ENCODE peak calls at places on chromosomes 1 and 21, in seven cellular contexts. B is MM.1S, V is astrocyte, E is K562, Y is mammary epithelial cell, M is PC-9, A is neural progenitor cell. O is an unnamed sample.

GRCh38 chr1:154975409-154976205 is 1.1 kb downstream of the CKS1B start:
- DNase-seq in B (peak; percentile 92), V (peak; percentile 34), E (no peak), Y (peak; percentile 48), M (peak; percentile 43), A (peak; percentile 64), O (no peak)

GRCh38 chr1:244887281-244887680 is 22.9 kb upstream of the HNRNPU start:
- DNase-seq in B (no peak), V (no peak), E (no peak), Y (no peak), M (peak; percentile 49), A (no peak), O (no peak)

GRCh38 chr1:92527670-92528069 is 40.9 kb upstream of the GFI1 start:
- DNase-seq in B (no peak), V (no peak), E (no peak), Y (no peak), M (no peak), A (no peak), O (no peak)

GRCh38 chr1:232385221-232385620 is 244.7 kb downstream of the SIPA1L2 start:
- DNase-seq in B (no peak), V (peak; percentile 79), E (no peak), Y (peak; percentile 62), M (no peak), A (no peak), O (no peak)

GRCh38 chr21:44857127-44857892 is 16.2 kb downstream of the PTTG1IP start:
- DNase-seq in B (no peak), V (no peak), E (no peak), Y (no peak), M (no peak), A (no peak), O (no peak)

GRCh38 chr1:19330449-19331135 is 18.5 kb downstream of the SLC66A1 start:
- DNase-seq in B (no peak), V (no peak), E (no peak), Y (no peak), M (no peak), A (no peak), O (no peak)

GRCh38 chr1:64549464-64550239 is 79.7 kb downstream of the CACHD1 start:
- DNase-seq in B (no peak), V (peak; percentile 56), E (no peak), Y (no peak), M (no peak), A (no peak), O (no peak)

GRCh38 chr1:247277211-247277610 is 21.3 kb downstream of the VN1R5 start:
- DNase-seq in B (no peak), V (no peak), E (no peak), Y (no peak), M (no peak), A (no peak), O (no peak)

GRCh38 chr21:46157396-46157986 is 2.1 kb upstream of the FTCD start:
- DNase-seq in B (no peak), V (no peak), E (no peak), Y (no peak), M (no peak), A (no peak), O (no peak)

GRCh38 chr21:31750843-31751242 is 18.9 kb upstream of the SCAF4 start:
- DNase-seq in B (no peak), V (peak; percentile 17), E (no peak), Y (peak; percentile 57), M (no peak), A (no peak), O (no peak)

GRCh38 chr1:171550055-171550454 is 64.7 kb downstream of the PRRC2C start:
- DNase-seq in B (no peak), V (no peak), E (no peak), Y (peak; percentile 69), M (no peak), A (no peak), O (no peak)

GRCh38 chr1:173603056-173603591 is at the start of gene SLC9C2:
- DNase-seq in B (peak; percentile 57), V (no peak), E (no peak), Y (no peak), M (no peak), A (no peak), O (no peak)

GRCh38 chr1:206540044-206540758 is 32.9 kb downstream of the RASSF5 start:
- DNase-seq in B (no peak), V (no peak), E (no peak), Y (no peak), M (no peak), A (no peak), O (no peak)

GRCh38 chr1:89528382-89528780 is 3.8 kb downstream of the LRRC8B start:
- DNase-seq in B (no peak), V (no peak), E (no peak), Y (no peak), M (no peak), A (no peak), O (no peak)

GRCh38 chr1:192966073-192966472 is 93.1 kb downstream of the UCHL5 start:
- DNase-seq in B (no peak), V (no peak), E (no peak), Y (no peak), M (no peak), A (no peak), O (no peak)

GRCh38 chr1:37478451-37478871 is 4.1 kb downstream of the ZC3H12A start:
- DNase-seq in B (no peak), V (peak; percentile 76), E (no peak), Y (peak; percentile 78), M (no peak), A (no peak), O (no peak)

GRCh38 chr1:37479255-37480124 is 5.1 kb downstream of the ZC3H12A start:
- DNase-seq in B (peak; percentile 71), V (peak; percentile 78), E (peak; percentile 92), Y (peak; percentile 99), M (peak; percentile 98), A (no peak), O (no peak)

GRCh38 chr1:37480125-37480466 is 5.7 kb downstream of the ZC3H12A start:
- DNase-seq in B (no peak), V (no peak), E (no peak), Y (no peak), M (no peak), A (no peak), O (no peak)

GRCh38 chr1:37477946-37478345 is 3.6 kb downstream of the ZC3H12A start:
- DNase-seq in B (no peak), V (no peak), E (no peak), Y (peak; percentile 61), M (no peak), A (no peak), O (no peak)

DNA sequence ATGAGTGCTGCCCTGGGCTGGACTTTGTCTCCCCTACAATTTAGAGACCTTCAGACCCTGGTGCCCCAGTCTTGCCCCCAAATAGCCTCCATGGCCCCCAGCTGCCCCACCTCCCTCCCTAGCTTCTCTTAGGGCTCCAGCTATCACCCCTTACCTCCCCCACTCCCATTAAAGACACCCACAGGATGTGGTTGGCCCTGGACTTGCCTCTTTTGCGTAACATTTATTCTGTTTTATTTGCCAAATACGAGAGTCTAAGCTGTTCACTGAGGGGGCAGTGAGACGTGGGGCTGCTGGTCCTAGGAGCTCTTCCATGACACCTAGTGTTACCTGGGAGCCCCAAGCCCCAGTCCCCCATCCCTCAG is 4.5 kb downstream of the ZC3H12A start:
- DNase-seq in B (no peak), V (peak; percentile 45), E (no peak), Y (peak; percentile 82), M (no peak), A (no peak), O (no peak)
- H3K4me3 ChIP-seq in B (peak overlapping the region; percentile 99), V (peak overlapping the region; percentile 56), E (peak overlapping the region; percentile 35), Y (peak overlapping the region; percentile 87), M (peak overlapping the region; percentile 94), A (no peak overlapping the region), O (no peak overlapping the region)

DNA sequence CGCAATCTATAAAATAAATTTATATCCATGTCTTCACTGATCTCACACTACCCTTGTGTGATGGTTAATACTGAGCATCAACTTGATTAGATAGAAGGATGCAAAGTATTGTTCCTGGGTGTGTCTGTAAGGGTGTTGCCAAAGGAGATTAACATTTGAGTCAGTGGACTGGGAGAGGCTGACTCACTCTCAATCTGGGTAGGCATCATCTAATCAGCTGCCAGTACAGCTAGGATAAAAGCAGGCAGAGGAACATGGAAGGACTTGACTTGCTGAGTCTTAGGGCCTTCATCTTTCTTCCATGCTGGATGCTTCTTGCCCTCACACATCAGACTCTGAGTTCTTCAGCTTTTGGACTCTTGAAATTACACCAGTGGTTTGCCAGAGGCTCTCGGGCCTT is 615.4 kb downstream of the AGBL4 start:
- DNase-seq in B (no peak), V (no peak), E (no peak), Y (peak; percentile 14), M (no peak), A (no peak), O (no peak)
- H3K9me3 ChIP-seq in B (no peaks in the 10 kb centered on the region), V (no peaks in the 10 kb centered on the region), E (no peaks in the 10 kb centered on the region), Y (no peaks in the 10 kb centered on the region), M (no peaks in the 10 kb centered on the region), A (peaks cover 42% of the 10 kb centered on the region), O (no peaks in the 10 kb centered on the region)

GRCh38 chr1:90837420-90837819 is 120.3 kb upstream of the BARHL2 start:
- DNase-seq in B (no peak), V (no peak), E (no peak), Y (no peak), M (no peak), A (no peak), O (no peak)

GRCh38 chr1:90834354-90835171 is 117.5 kb upstream of the BARHL2 start:
- DNase-seq in B (no peak), V (no peak), E (no peak), Y (no peak), M (no peak), A (peak; percentile 48), O (peak; percentile 28)

GRCh38 chr1:90835172-90835660 is 118.1 kb upstream of the BARHL2 start:
- DNase-seq in B (no peak), V (no peak), E (no peak), Y (no peak), M (no peak), A (peak; percentile 65), O (no peak)

GRCh38 chr1:90836345-90836679 is 119.2 kb upstream of the BARHL2 start:
- DNase-seq in B (no peak), V (no peak), E (no peak), Y (no peak), M (no peak), A (no peak), O (no peak)

DNA sequence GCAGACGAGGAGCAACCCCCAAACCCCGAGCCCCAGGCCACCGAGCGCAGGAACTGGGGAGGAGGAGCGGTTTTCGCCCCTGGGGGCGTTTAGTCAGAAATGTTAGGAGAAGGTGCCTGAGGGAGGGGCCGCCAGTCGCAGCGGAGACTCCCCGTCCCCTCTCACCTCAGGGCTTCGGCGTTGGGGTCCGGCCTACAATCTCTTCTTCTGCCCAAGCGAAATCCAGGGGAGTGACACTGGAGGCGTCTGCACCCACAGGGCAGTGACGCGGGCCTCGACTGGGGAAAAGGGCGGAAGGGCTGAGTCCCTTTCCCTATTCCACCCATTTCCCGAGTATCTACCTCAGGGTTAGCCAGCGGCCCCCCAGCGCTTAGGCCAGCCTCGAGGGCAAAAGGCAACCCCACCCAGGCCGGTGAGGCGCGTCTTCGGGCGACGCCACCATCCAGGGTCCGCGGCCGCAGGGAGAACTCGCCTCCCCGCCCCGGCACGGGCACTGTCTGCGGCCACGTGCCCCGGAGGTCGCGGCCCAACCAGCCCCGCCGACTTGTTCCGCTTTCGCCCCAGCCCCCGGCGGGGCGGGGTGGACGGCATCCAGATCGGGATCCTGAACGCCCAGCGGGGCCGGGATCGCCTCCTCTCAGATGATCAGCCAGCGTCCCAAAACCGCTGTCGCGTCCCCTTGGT is 118.7 kb upstream of the BARHL2 start:
- DNase-seq in B (no peak), V (no peak), E (no peak), Y (no peak), M (no peak), A (peak; percentile 62), O (no peak)
- TF ChIP-seq EZH2 in B (no peak), V (peak; percentile 94), E (no peak), Y (peak; percentile 16), M (no peak), A (peak; percentile 81), O (no peak)

GRCh38 chr1:200488375-200489165 is 78.7 kb upstream of the ZNF281 start:
- DNase-seq in B (peak; percentile 69), V (peak; percentile 70), E (peak; percentile 60), Y (peak; percentile 57), M (peak; percentile 63), A (peak; percentile 81), O (peak; percentile 59)
- H3K4me3 ChIP-seq in B (no peak overlapping the region), V (no peak overlapping the region), E (no peak overlapping the region), Y (no peak overlapping the region), M (no peak overlapping the region), A (no peak overlapping the region), O (no peak overlapping the region)